ENCODE peak calls at places on chromosome 19, in seven cellular contexts. T is transverse colon, Y is heart left ventricle, Z is omental fat pad, I is dermis blood vessel endothelial cell, B is T-cell, U is germinal center. N is an unnamed sample.

GRCh38 chr19:43501661-43502418 is 2.7 kb downstream of the PHLDB3 start:
- DNase-seq in T (no peak), Y (no peak), Z (no peak), I (no peak), B (no peak), U (no peak), N (no peak)

GRCh38 chr19:38455031-38455430 is 21.5 kb downstream of the RYR1 start:
- DNase-seq in T (no peak), Y (no peak), Z (no peak), I (peak; percentile 41), B (no peak), U (no peak), N (no peak)

GRCh38 chr19:13881692-13882418 is 4.9 kb downstream of the NANOS3 start:
- DNase-seq in T (peak; percentile 63), Y (no peak), Z (no peak), I (no peak), B (peak; percentile 31), U (no peak), N (no peak)

GRCh38 chr19:524062-524674 is 7.4 kb upstream of the CDC34 start:
- DNase-seq in T (no peak), Y (no peak), Z (no peak), I (no peak), B (no peak), U (no peak), N (no peak)

GRCh38 chr19:19461671-19462622 is 53.4 kb downstream of the TSSK6 start:
- DNase-seq in T (peak; percentile 72), Y (peak; percentile 82), Z (no peak), I (peak; percentile 69), B (no peak), U (no peak), N (peak; percentile 79)

GRCh38 chr19:7292950-7293794 is 1.0 kb downstream of the INSR start:
- DNase-seq in T (peak; percentile 68), Y (peak; percentile 76), Z (no peak), I (peak; percentile 7), B (no peak), U (no peak), N (peak; percentile 41)

GRCh38 chr19:9958451-9958850 is 22.1 kb upstream of the OLFM2 start:
- DNase-seq in T (no peak), Y (no peak), Z (no peak), I (no peak), B (no peak), U (no peak), N (no peak)

GRCh38 chr19:4183967-4184717 is 1.7 kb downstream of the ANKRD24 start:
- DNase-seq in T (no peak), Y (no peak), Z (no peak), I (no peak), B (no peak), U (no peak), N (no peak)

GRCh38 chr19:10766049-10766623 is 48.3 kb downstream of the DNM2 start:
- DNase-seq in T (no peak), Y (no peak), Z (no peak), I (no peak), B (no peak), U (no peak), N (peak; percentile 73)

GRCh38 chr19:45123440-45123850 is 30.5 kb downstream of the PPP1R37 start:
- DNase-seq in T (no peak), Y (no peak), Z (no peak), I (no peak), B (no peak), U (no peak), N (peak; percentile 65)

GRCh38 chr19:494171-495046 is 1.9 kb upstream of the MADCAM1 start:
- DNase-seq in T (no peak), Y (peak; percentile 29), Z (no peak), I (no peak), B (no peak), U (no peak), N (no peak)

GRCh38 chr19:19900124-19900523 is 622 bp upstream of the ZNF93 start:
- DNase-seq in T (no peak), Y (no peak), Z (no peak), I (peak; percentile 59), B (no peak), U (peak; percentile 6), N (no peak)

GRCh38 chr19:41795031-41795461 is 1.3 kb upstream of the CEACAM3 start:
- DNase-seq in T (peak; percentile 63), Y (no peak), Z (no peak), I (peak; percentile 63), B (peak; percentile 39), U (peak; percentile 41), N (peak; percentile 65)

GRCh38 chr19:33724723-33725060 is 72.0 kb upstream of the KCTD15 start:
- DNase-seq in T (no peak), Y (no peak), Z (no peak), I (no peak), B (no peak), U (no peak), N (no peak)

GRCh38 chr19:38685666-38686529 is 38.4 kb downstream of the ACTN4 start:
- DNase-seq in T (no peak), Y (no peak), Z (no peak), I (peak; percentile 91), B (no peak), U (peak; percentile 36), N (no peak)

GRCh38 chr19:1765904-1766799 is 12.8 kb downstream of the ONECUT3 start:
- DNase-seq in T (no peak), Y (no peak), Z (no peak), I (no peak), B (no peak), U (no peak), N (no peak)

GRCh38 chr19:50327461-50328256 is 1.5 kb downstream of the KCNC3 start:
- DNase-seq in T (no peak), Y (no peak), Z (no peak), I (no peak), B (no peak), U (no peak), N (no peak)

GRCh38 chr19:20863176-20863575 is 59.9 kb upstream of the ZNF85 start:
- DNase-seq in T (no peak), Y (no peak), Z (no peak), I (no peak), B (no peak), U (no peak), N (no peak)

GRCh38 chr19:10471909-10472308 is 31.2 kb downstream of the KEAP1 start:
- DNase-seq in T (no peak), Y (no peak), Z (no peak), I (peak; percentile 63), B (no peak), U (peak; percentile 47), N (no peak)

GRCh38 chr19:47511681-47512080 is 3.2 kb downstream of the NAPA start:
- DNase-seq in T (no peak), Y (peak; percentile 56), Z (no peak), I (no peak), B (no peak), U (no peak), N (no peak)

GRCh38 chr19:51726049-51726448 is 2.3 kb upstream of the HAS1 start:
- DNase-seq in T (peak; percentile 17), Y (peak; percentile 72), Z (peak; percentile 65), I (no peak), B (no peak), U (no peak), N (no peak)

GRCh38 chr19:40778865-40779284 is 828 bp downstream of the RAB4B start:
- DNase-seq in T (no peak), Y (no peak), Z (no peak), I (peak; percentile 43), B (no peak), U (no peak), N (no peak)

GRCh38 chr19:51742736-51743288 is 8.9 kb downstream of the FPR1 start:
- DNase-seq in T (no peak), Y (no peak), Z (no peak), I (no peak), B (no peak), U (no peak), N (no peak)

GRCh38 chr19:52664461-52664860 is 26.3 kb upstream of the ZNF83 start:
- DNase-seq in T (no peak), Y (no peak), Z (no peak), I (no peak), B (no peak), U (no peak), N (no peak)

GRCh38 chr19:37972803-37973202 is 65.8 kb downstream of the SIPA1L3 start:
- DNase-seq in T (no peak), Y (no peak), Z (no peak), I (no peak), B (no peak), U (no peak), N (no peak)

GRCh38 chr19:1206063-1206732 is 620 bp downstream of the STK11 start:
- DNase-seq in T (no peak), Y (peak; percentile 69), Z (no peak), I (no peak), B (no peak), U (no peak), N (no peak)

GRCh38 chr19:45766919-45767346 is 2.1 kb downstream of the SIX5 start:
- DNase-seq in T (no peak), Y (peak; percentile 69), Z (no peak), I (peak; percentile 39), B (no peak), U (no peak), N (no peak)

N was measured in stomach.